ENCODE peak calls at places on chromosomes 12 and 14, in five cellular contexts. C is lower leg skin, Y is left ventricle myocardium inferior, H is GM23248, D is lower lobe of right lung. T is an unnamed sample.

GRCh38 chr14:53209370-53209769 is 56.2 kb upstream of the DDHD1 start:
- DNase-seq in D (no peak), H (peak), Y (no peak), C (no peak), T (peak)

GRCh38 chr14:76181546-76181945 is 29.8 kb downstream of the GPATCH2L start:
- DNase-seq in C (no peak), D (no peak), Y (no peak), H (peak), T (peak)

GRCh38 chr12:2570562-2570961 is 224.2 kb upstream of the FKBP4 start:
- DNase-seq in D (no peak), H (no peak), C (no peak), Y (no peak), T (no peak)

GRCh38 chr14:52043690-52044089 is 25.2 kb downstream of the NID2 start:
- DNase-seq in D (no peak), Y (no peak), H (peak), C (no peak), T (peak)

GRCh38 chr14:89365071-89365801 is 51.8 kb downstream of the FOXN3 start:
- DNase-seq in Y (no peak), H (no peak), C (no peak), D (no peak), T (no peak)

GRCh38 chr14:24243336-24243836 is 963 bp upstream of the TINF2 start:
- DNase-seq in D (no peak), H (no peak), Y (no peak), C (peak), T (peak)

GRCh38 chr14:99579903-99580570 is 24.0 kb downstream of the CCDC85C start:
- DNase-seq in H (peak), Y (no peak), D (peak), C (no peak), T (no peak)

GRCh38 chr12:49609875-49610154 is 4.4 kb upstream of the FAM186B start:
- DNase-seq in H (peak), D (no peak), Y (no peak), C (no peak), T (peak)

GRCh38 chr12:83827193-83827592 is 1085.4 kb downstream of the SLC6A15 start:
- DNase-seq in H (no peak), D (no peak), Y (no peak), C (no peak), T (no peak)

GRCh38 chr12:47747115-47747514 is 11.6 kb downstream of the RAPGEF3 start:
- DNase-seq in C (no peak), D (no peak), Y (no peak), H (no peak), T (no peak)

GRCh38 chr14:45651906-45652305 is 398.9 kb upstream of the MIS18BP1 start:
- DNase-seq in C (no peak), D (no peak), H (no peak), Y (no peak), T (peak)

GRCh38 chr12:96427269-96427729 is 27.1 kb upstream of the CDK17 start:
- DNase-seq in C (peak), D (no peak), Y (peak), H (peak), T (peak)

GRCh38 chr12:43758728-43759563 is at the start of the genes IRAK4 and PUS7L:
- DNase-seq in Y (peak), H (peak), D (peak), C (peak), T (peak)

DNA sequence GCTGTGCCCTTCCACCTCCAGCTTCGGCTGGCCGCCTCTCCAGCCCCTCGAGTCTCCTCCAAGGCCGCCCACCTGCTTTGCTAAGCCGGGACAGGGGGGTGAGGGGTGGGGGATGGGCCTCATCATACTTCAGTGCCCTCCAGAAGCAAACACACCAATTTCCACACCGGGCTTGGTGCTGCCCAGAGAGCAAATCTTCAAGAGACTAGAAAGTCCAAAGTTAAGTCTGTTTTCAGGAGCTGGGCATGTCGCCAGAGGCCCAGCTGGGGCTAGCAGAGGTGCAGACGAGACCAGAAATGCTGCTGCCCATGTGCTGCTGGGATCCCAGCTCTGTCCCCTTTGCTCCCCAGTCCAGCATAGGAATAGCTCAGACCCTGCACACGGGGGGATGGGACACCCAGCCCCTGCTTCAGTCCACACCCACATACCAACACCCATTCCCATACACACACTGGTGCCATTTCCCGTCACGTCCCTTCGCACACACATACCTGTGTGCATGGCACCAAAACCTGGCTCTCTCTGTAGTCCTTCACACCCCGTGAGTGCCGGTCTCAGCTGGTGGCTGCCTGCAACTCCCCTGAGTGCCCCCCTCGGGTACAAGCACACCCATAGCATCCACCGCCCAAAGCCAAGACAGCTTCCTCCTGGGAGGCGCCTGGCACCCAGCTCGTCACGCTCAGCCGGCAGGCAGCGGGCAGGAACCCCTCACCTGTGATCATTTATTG is 994 bp downstream of the SLC6A12 start:
- DNase-seq in D (no peak), C (no peak), H (no peak), Y (peak), T (peak)
- H3K4me3 ChIP-seq in D (peak), C (no peak), H (no peak), Y (no peak), T (no peak)

GRCh38 chr14:66477567-66477966 is 8.6 kb upstream of the CCDC196 start:
- DNase-seq in D (no peak), H (no peak), C (no peak), Y (no peak), T (no peak)
- H3K4me3 ChIP-seq in D (no peak), H (no peak), C (no peak), Y (no peak), T (no peak)

GRCh38 chr12:12791756-12792346 is 6.4 kb downstream of the APOLD1 start:
- DNase-seq in C (peak), D (no peak), Y (peak), H (peak), T (peak)
- H3K4me3 ChIP-seq in C (no peak), D (no peak), Y (peak), H (peak), T (peak)

GRCh38 chr12:74280156-74280655 is 257.4 kb upstream of the ATXN7L3B start:
- DNase-seq in C (no peak), H (no peak), Y (no peak), D (no peak), T (no peak)
- H3K4me3 ChIP-seq in C (no peak), H (no peak), Y (no peak), D (no peak), T (no peak)